ENCODE peak calls at places on chromosomes 6 and 20, in ten cellular contexts. One of them, this sample, is unnamed.

GRCh38 chr6:64224819-64225218 is 589.2 kb downstream of the PHF3 start:
- DNase-seq in ovary: no peak
- DNase-seq in right lobe of liver: no peak
- DNase-seq in spleen: no peak
- DNase-seq in prostate gland: no peak
- DNase-seq in Peyer's patch: no peak
- DNase-seq in transverse colon: no peak
- DNase-seq in heart left ventricle: peak
- DNase-seq in esophagus squamous epithelium: no peak
- DNase-seq in suprapubic skin: no peak
- DNase-seq in this sample: no peak

GRCh38 chr6:35678021-35678654 is 10.6 kb downstream of the FKBP5 start:
- DNase-seq in ovary: no peak
- DNase-seq in right lobe of liver: no peak
- DNase-seq in spleen: no peak
- DNase-seq in prostate gland: no peak
- DNase-seq in Peyer's patch: no peak
- DNase-seq in transverse colon: no peak
- DNase-seq in heart left ventricle: no peak
- DNase-seq in esophagus squamous epithelium: no peak
- DNase-seq in suprapubic skin: no peak
- DNase-seq in this sample: no peak

GRCh38 chr6:12010635-12011275 is 1.4 kb upstream of the HIVEP1 start:
- DNase-seq in ovary: peak
- DNase-seq in right lobe of liver: peak
- DNase-seq in spleen: peak
- DNase-seq in prostate gland: peak
- DNase-seq in Peyer's patch: peak
- DNase-seq in transverse colon: peak
- DNase-seq in heart left ventricle: peak
- DNase-seq in esophagus squamous epithelium: peak
- DNase-seq in suprapubic skin: peak
- DNase-seq in this sample: peak

GRCh38 chr6:154341326-154341725 is 15.3 kb downstream of the IPCEF1 start:
- DNase-seq in ovary: no peak
- DNase-seq in right lobe of liver: no peak
- DNase-seq in spleen: no peak
- DNase-seq in prostate gland: no peak
- DNase-seq in Peyer's patch: no peak
- DNase-seq in transverse colon: no peak
- DNase-seq in heart left ventricle: no peak
- DNase-seq in esophagus squamous epithelium: no peak
- DNase-seq in suprapubic skin: no peak
- DNase-seq in this sample: no peak

GRCh38 chr6:126054258-126054702 is 67.9 kb downstream of the TRMT11 start:
- DNase-seq in ovary: no peak
- DNase-seq in right lobe of liver: peak
- DNase-seq in spleen: no peak
- DNase-seq in prostate gland: no peak
- DNase-seq in Peyer's patch: no peak
- DNase-seq in transverse colon: no peak
- DNase-seq in heart left ventricle: no peak
- DNase-seq in esophagus squamous epithelium: no peak
- DNase-seq in suprapubic skin: no peak
- DNase-seq in this sample: no peak

GRCh38 chr20:18712877-18713276 is 100.7 kb upstream of the SCP2D1 start:
- DNase-seq in ovary: no peak
- DNase-seq in right lobe of liver: no peak
- DNase-seq in spleen: no peak
- DNase-seq in prostate gland: no peak
- DNase-seq in Peyer's patch: no peak
- DNase-seq in transverse colon: no peak
- DNase-seq in heart left ventricle: no peak
- DNase-seq in esophagus squamous epithelium: no peak
- DNase-seq in suprapubic skin: no peak
- DNase-seq in this sample: no peak

GRCh38 chr20:32779500-32780215 is 17.5 kb downstream of the DNMT3B start:
- DNase-seq in ovary: no peak
- DNase-seq in right lobe of liver: no peak
- DNase-seq in spleen: no peak
- DNase-seq in prostate gland: no peak
- DNase-seq in Peyer's patch: no peak
- DNase-seq in transverse colon: no peak
- DNase-seq in heart left ventricle: no peak
- DNase-seq in esophagus squamous epithelium: no peak
- DNase-seq in suprapubic skin: no peak
- DNase-seq in this sample: no peak

GRCh38 chr6:11242709-11243108 is 10.2 kb upstream of the NEDD9 start:
- DNase-seq in ovary: no peak
- DNase-seq in right lobe of liver: no peak
- DNase-seq in spleen: no peak
- DNase-seq in prostate gland: no peak
- DNase-seq in Peyer's patch: no peak
- DNase-seq in transverse colon: no peak
- DNase-seq in heart left ventricle: no peak
- DNase-seq in esophagus squamous epithelium: no peak
- DNase-seq in suprapubic skin: no peak
- DNase-seq in this sample: no peak

GRCh38 chr6:89199571-89199970 is 17.6 kb downstream of the GABRR1 start:
- DNase-seq in ovary: no peak
- DNase-seq in right lobe of liver: no peak
- DNase-seq in spleen: no peak
- DNase-seq in prostate gland: no peak
- DNase-seq in Peyer's patch: no peak
- DNase-seq in transverse colon: no peak
- DNase-seq in heart left ventricle: no peak
- DNase-seq in esophagus squamous epithelium: no peak
- DNase-seq in suprapubic skin: no peak
- DNase-seq in this sample: no peak

GRCh38 chr6:89200706-89201215 is 16.4 kb downstream of the GABRR1 start:
- DNase-seq in ovary: no peak
- DNase-seq in right lobe of liver: no peak
- DNase-seq in spleen: no peak
- DNase-seq in prostate gland: no peak
- DNase-seq in Peyer's patch: no peak
- DNase-seq in transverse colon: no peak
- DNase-seq in heart left ventricle: no peak
- DNase-seq in esophagus squamous epithelium: no peak
- DNase-seq in suprapubic skin: no peak
- DNase-seq in this sample: no peak

GRCh38 chr6:89208551-89208950 is 8.6 kb downstream of the GABRR1 start:
- DNase-seq in ovary: no peak
- DNase-seq in right lobe of liver: no peak
- DNase-seq in spleen: no peak
- DNase-seq in prostate gland: no peak
- DNase-seq in Peyer's patch: no peak
- DNase-seq in transverse colon: no peak
- DNase-seq in heart left ventricle: no peak
- DNase-seq in esophagus squamous epithelium: no peak
- DNase-seq in suprapubic skin: no peak
- DNase-seq in this sample: no peak

GRCh38 chr6:89205819-89206218 is 11.3 kb downstream of the GABRR1 start:
- DNase-seq in ovary: no peak
- DNase-seq in right lobe of liver: no peak
- DNase-seq in spleen: no peak
- DNase-seq in prostate gland: no peak
- DNase-seq in Peyer's patch: no peak
- DNase-seq in transverse colon: no peak
- DNase-seq in heart left ventricle: no peak
- DNase-seq in esophagus squamous epithelium: no peak
- DNase-seq in suprapubic skin: no peak
- DNase-seq in this sample: no peak

GRCh38 chr6:89204096-89204495 is 13.1 kb downstream of the GABRR1 start:
- DNase-seq in ovary: no peak
- DNase-seq in right lobe of liver: no peak
- DNase-seq in spleen: no peak
- DNase-seq in prostate gland: no peak
- DNase-seq in Peyer's patch: no peak
- DNase-seq in transverse colon: no peak
- DNase-seq in heart left ventricle: no peak
- DNase-seq in esophagus squamous epithelium: no peak
- DNase-seq in suprapubic skin: no peak
- DNase-seq in this sample: no peak
- TF ChIP-seq POLR2A in ovary: no peak
- TF ChIP-seq POLR2A in right lobe of liver: no peak
- TF ChIP-seq POLR2A in spleen: no peak
- TF ChIP-seq POLR2A in prostate gland: no peak
- TF ChIP-seq POLR2A in Peyer's patch: no peak
- TF ChIP-seq POLR2A in transverse colon: no peak
- TF ChIP-seq POLR2A in heart left ventricle: no peak
- TF ChIP-seq POLR2A in esophagus squamous epithelium: no peak
- TF ChIP-seq POLR2A in suprapubic skin: no peak
- TF ChIP-seq POLR2A in this sample: no peak

DNA sequence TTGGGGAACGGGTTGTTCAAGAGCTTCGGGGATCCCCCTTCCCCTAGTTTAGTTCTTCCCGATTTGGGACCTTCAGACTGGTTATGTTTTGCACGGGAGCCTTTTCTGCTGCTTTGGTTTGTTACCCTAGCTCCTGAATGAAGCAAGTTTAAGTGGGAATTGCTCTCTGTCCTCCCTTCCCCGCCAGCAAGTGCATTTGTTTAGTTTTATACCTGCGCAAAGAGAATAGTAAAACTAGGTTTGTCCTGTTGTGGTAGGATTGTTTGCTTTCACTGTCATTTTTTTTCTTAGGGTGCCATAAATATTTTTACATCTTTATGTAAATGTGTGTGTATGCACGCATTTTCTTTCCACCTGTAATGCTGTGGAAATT is 657 bp downstream of the SH3BGRL2 start:
- DNase-seq in ovary: no peak
- DNase-seq in right lobe of liver: no peak
- DNase-seq in spleen: no peak
- DNase-seq in prostate gland: no peak
- DNase-seq in Peyer's patch: no peak
- DNase-seq in transverse colon: peak
- DNase-seq in heart left ventricle: no peak
- DNase-seq in esophagus squamous epithelium: no peak
- DNase-seq in suprapubic skin: no peak
- DNase-seq in this sample: no peak
- H3K4me3 ChIP-seq in ovary: peak
- H3K4me3 ChIP-seq in right lobe of liver: peak
- H3K4me3 ChIP-seq in spleen: peak
- H3K4me3 ChIP-seq in prostate gland: peak
- H3K4me3 ChIP-seq in Peyer's patch: peak
- H3K4me3 ChIP-seq in transverse colon: peak
- H3K4me3 ChIP-seq in heart left ventricle: peak
- H3K4me3 ChIP-seq in esophagus squamous epithelium: peak
- H3K4me3 ChIP-seq in suprapubic skin: peak
- H3K4me3 ChIP-seq in this sample: peak

GRCh38 chr6:34339432-34339831 is 53.0 kb downstream of the NUDT3 start:
- DNase-seq in ovary: no peak
- DNase-seq in right lobe of liver: no peak
- DNase-seq in spleen: no peak
- DNase-seq in prostate gland: no peak
- DNase-seq in Peyer's patch: no peak
- DNase-seq in transverse colon: no peak
- DNase-seq in heart left ventricle: no peak
- DNase-seq in esophagus squamous epithelium: no peak
- DNase-seq in suprapubic skin: no peak
- DNase-seq in this sample: no peak

GRCh38 chr6:34341481-34341971 is 50.9 kb downstream of the NUDT3 start:
- DNase-seq in ovary: no peak
- DNase-seq in right lobe of liver: no peak
- DNase-seq in spleen: no peak
- DNase-seq in prostate gland: peak
- DNase-seq in Peyer's patch: no peak
- DNase-seq in transverse colon: no peak
- DNase-seq in heart left ventricle: no peak
- DNase-seq in esophagus squamous epithelium: no peak
- DNase-seq in suprapubic skin: no peak
- DNase-seq in this sample: no peak

GRCh38 chr6:34339971-34340370 is 52.5 kb downstream of the NUDT3 start:
- DNase-seq in ovary: no peak
- DNase-seq in right lobe of liver: no peak
- DNase-seq in spleen: no peak
- DNase-seq in prostate gland: no peak
- DNase-seq in Peyer's patch: no peak
- DNase-seq in transverse colon: no peak
- DNase-seq in heart left ventricle: no peak
- DNase-seq in esophagus squamous epithelium: no peak
- DNase-seq in suprapubic skin: no peak
- DNase-seq in this sample: no peak

GRCh38 chr6:34340906-34341480 is 51.5 kb downstream of the NUDT3 start:
- DNase-seq in ovary: no peak
- DNase-seq in right lobe of liver: no peak
- DNase-seq in spleen: no peak
- DNase-seq in prostate gland: no peak
- DNase-seq in Peyer's patch: no peak
- DNase-seq in transverse colon: no peak
- DNase-seq in heart left ventricle: no peak
- DNase-seq in esophagus squamous epithelium: no peak
- DNase-seq in suprapubic skin: no peak
- DNase-seq in this sample: no peak

GRCh38 chr6:34340394-34340793 is 52.1 kb downstream of the NUDT3 start:
- DNase-seq in ovary: no peak
- DNase-seq in right lobe of liver: no peak
- DNase-seq in spleen: no peak
- DNase-seq in prostate gland: no peak
- DNase-seq in Peyer's patch: no peak
- DNase-seq in transverse colon: no peak
- DNase-seq in heart left ventricle: no peak
- DNase-seq in esophagus squamous epithelium: no peak
- DNase-seq in suprapubic skin: no peak
- DNase-seq in this sample: no peak
- H3K27ac ChIP-seq in ovary: no peak
- H3K27ac ChIP-seq in right lobe of liver: no peak
- H3K27ac ChIP-seq in spleen: no peak
- H3K27ac ChIP-seq in prostate gland: no peak
- H3K27ac ChIP-seq in Peyer's patch: no peak
- H3K27ac ChIP-seq in transverse colon: peak
- H3K27ac ChIP-seq in heart left ventricle: peak
- H3K27ac ChIP-seq in esophagus squamous epithelium: no peak
- H3K27ac ChIP-seq in suprapubic skin: no peak
- H3K27ac ChIP-seq in this sample: peak

GRCh38 chr6:151009576-151009975 is 144.1 kb downstream of the MTHFD1L start:
- DNase-seq in ovary: no peak
- DNase-seq in right lobe of liver: no peak
- DNase-seq in spleen: no peak
- DNase-seq in prostate gland: no peak
- DNase-seq in Peyer's patch: no peak
- DNase-seq in transverse colon: no peak
- DNase-seq in heart left ventricle: no peak
- DNase-seq in esophagus squamous epithelium: no peak
- DNase-seq in suprapubic skin: no peak
- DNase-seq in this sample: no peak

GRCh38 chr6:151014404-151015150 is 149.1 kb downstream of the MTHFD1L start:
- DNase-seq in ovary: peak
- DNase-seq in right lobe of liver: peak
- DNase-seq in spleen: peak
- DNase-seq in prostate gland: peak
- DNase-seq in Peyer's patch: peak
- DNase-seq in transverse colon: peak
- DNase-seq in heart left ventricle: peak
- DNase-seq in esophagus squamous epithelium: no peak
- DNase-seq in suprapubic skin: peak
- DNase-seq in this sample: peak

GRCh38 chr6:151015320-151015719 is 149.8 kb downstream of the MTHFD1L start:
- DNase-seq in ovary: no peak
- DNase-seq in right lobe of liver: no peak
- DNase-seq in spleen: no peak
- DNase-seq in prostate gland: no peak
- DNase-seq in Peyer's patch: no peak
- DNase-seq in transverse colon: no peak
- DNase-seq in heart left ventricle: no peak
- DNase-seq in esophagus squamous epithelium: no peak
- DNase-seq in suprapubic skin: no peak
- DNase-seq in this sample: no peak

GRCh38 chr6:151010111-151010510 is 144.6 kb downstream of the MTHFD1L start:
- DNase-seq in ovary: no peak
- DNase-seq in right lobe of liver: no peak
- DNase-seq in spleen: no peak
- DNase-seq in prostate gland: no peak
- DNase-seq in Peyer's patch: no peak
- DNase-seq in transverse colon: no peak
- DNase-seq in heart left ventricle: no peak
- DNase-seq in esophagus squamous epithelium: no peak
- DNase-seq in suprapubic skin: no peak
- DNase-seq in this sample: no peak

GRCh38 chr6:151012321-151013294 is 147.1 kb downstream of the MTHFD1L start:
- DNase-seq in ovary: no peak
- DNase-seq in right lobe of liver: no peak
- DNase-seq in spleen: no peak
- DNase-seq in prostate gland: no peak
- DNase-seq in Peyer's patch: no peak
- DNase-seq in transverse colon: no peak
- DNase-seq in heart left ventricle: no peak
- DNase-seq in esophagus squamous epithelium: no peak
- DNase-seq in suprapubic skin: no peak
- DNase-seq in this sample: no peak
- TF ChIP-seq POLR2A in ovary: no peak
- TF ChIP-seq POLR2A in right lobe of liver: no peak
- TF ChIP-seq POLR2A in spleen: no peak
- TF ChIP-seq POLR2A in prostate gland: no peak
- TF ChIP-seq POLR2A in Peyer's patch: no peak
- TF ChIP-seq POLR2A in transverse colon: no peak
- TF ChIP-seq POLR2A in heart left ventricle: no peak
- TF ChIP-seq POLR2A in esophagus squamous epithelium: no peak
- TF ChIP-seq POLR2A in suprapubic skin: no peak
- TF ChIP-seq POLR2A in this sample: no peak